ENCODE peak calls at places on chromosomes 5 and 9, in four cellular contexts. P is HepG2, I is pancreas, V is PC-3. J is an unnamed sample. For H3K27me3, the result is how much of the 10 kb centered on the place peaks cover.

GRCh38 chr5:76207122-76207521 is 123.9 kb downstream of the SV2C start:
- DNase-seq in P (no peak), I (no peak), V (no peak), J (no peak)

GRCh38 chr5:103743455-103743854 is 180.9 kb upstream of the NUDT12 start:
- DNase-seq in P (no peak), I (no peak), V (no peak), J (no peak)

GRCh38 chr9:6739218-6739617 is 18.6 kb upstream of the KDM4C start:
- DNase-seq in P (peak), I (no peak), V (peak), J (no peak)

GRCh38 chr5:179414459-179415215 is 69.4 kb upstream of the ADAMTS2 start:
- DNase-seq in P (no peak), I (no peak), V (no peak), J (no peak)

GRCh38 chr5:146751781-146752401 is 126.7 kb downstream of the PPP2R2B start:
- DNase-seq in P (no peak), I (no peak), V (no peak), J (no peak)

GRCh38 chr5:98514106-98514665 is 259.3 kb upstream of the RGMB start:
- DNase-seq in P (no peak), I (no peak), V (peak), J (no peak)

GRCh38 chr9:14372437-14373318 is 58.7 kb upstream of the NFIB start:
- DNase-seq in P (peak), I (no peak), V (peak), J (peak)

GRCh38 chr5:53031695-53032096 is 42.5 kb downstream of the ITGA2 start:
- DNase-seq in P (peak), I (no peak), V (peak), J (no peak)

GRCh38 chr5:172170251-172170701 is 17.7 kb downstream of the STK10 start:
- DNase-seq in P (no peak), I (no peak), V (no peak), J (no peak)

GRCh38 chr9:130258999-130259398 is 6.6 kb upstream of the HMCN2 start:
- DNase-seq in P (peak), I (no peak), V (no peak), J (no peak)

GRCh38 chr5:33981408-33982171 is 2.9 kb downstream of the SLC45A2 start:
- DNase-seq in P (no peak), I (no peak), V (peak), J (no peak)

GRCh38 chr9:105053209-105053652 is 125.3 kb upstream of the ABCA1 start:
- DNase-seq in P (no peak), I (peak), V (peak), J (peak)

GRCh38 chr9:127935765-127936221 is 1.9 kb downstream of the DPM2 start:
- DNase-seq in P (no peak), I (no peak), V (no peak), J (no peak)

GRCh38 chr9:129854588-129855110 is 19.4 kb downstream of the USP20 start:
- DNase-seq in P (no peak), I (no peak), V (no peak), J (no peak)

GRCh38 chr9:13013976-13014375 is 239.2 kb downstream of the LURAP1L start:
- DNase-seq in P (no peak), I (no peak), V (no peak), J (no peak)

GRCh38 chr5:42951169-42951846 is 88.8 kb downstream of the ANXA2R start:
- DNase-seq in P (no peak), I (peak), V (no peak), J (no peak)

DNA sequence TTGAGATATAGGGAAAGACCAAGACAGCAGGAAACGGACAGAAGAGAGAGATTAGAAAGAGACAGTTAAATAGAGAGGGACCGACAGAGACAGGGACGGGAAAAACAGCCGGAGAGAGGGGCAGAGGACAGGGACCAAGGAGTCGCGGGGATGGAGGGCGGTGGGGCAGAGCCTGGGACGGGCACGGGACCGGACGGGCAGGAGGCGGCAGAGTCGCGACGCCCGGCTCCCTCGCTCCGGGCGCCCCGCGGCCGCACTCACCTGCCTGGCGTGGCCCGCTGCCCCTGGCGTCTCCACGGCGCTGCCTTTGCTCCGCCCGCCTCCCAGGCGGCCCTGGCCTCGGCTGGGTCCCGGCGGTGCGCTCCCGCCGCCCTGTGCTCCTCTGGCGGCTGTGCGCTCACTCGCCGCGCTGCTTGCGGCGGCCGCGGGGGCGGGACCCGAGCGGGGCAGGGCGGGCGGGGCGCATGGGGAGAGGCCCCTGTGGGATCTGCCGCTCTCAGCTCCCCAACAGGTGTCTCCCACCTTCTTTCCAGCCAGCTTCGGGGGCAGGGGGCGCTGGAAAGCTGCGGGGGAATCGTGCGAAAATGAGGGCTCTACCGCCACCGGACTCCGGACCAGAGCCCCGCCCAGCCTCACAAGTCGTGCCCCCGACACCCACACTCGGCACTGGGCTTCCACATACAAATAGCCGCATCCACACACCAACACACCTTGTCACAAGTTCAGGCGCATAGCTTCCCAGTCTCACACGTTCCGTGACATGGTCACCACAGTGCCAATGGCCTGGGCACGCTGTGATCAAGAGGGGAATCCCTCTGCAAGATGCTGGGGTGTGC is at the start of gene ARID3C:
- DNase-seq in P (no peak), I (peak), V (peak), J (no peak)
- H3K27me3 ChIP-seq in P (under half), I (under half), V (under half), J (half or more)

DNA sequence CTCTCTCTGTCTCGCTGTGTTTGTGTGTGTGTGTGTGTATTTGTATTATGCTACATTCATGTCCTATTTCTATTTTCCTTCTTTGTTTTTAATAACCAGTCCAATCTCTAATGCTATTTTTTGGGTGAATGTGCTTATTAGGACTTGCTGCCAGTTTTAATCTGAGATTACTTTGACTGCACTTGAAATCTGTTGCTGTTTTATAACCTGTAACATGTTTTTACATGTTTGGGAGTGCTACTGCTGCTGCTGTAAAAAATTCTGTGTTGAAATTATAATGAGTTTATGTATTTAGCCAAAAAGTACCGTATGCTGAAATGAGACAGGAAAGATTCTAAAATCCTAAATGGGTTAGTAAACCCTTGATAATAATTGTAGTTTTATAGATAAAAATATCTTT is 104.7 kb upstream of the SSBP2 start:
- DNase-seq in P (no peak), I (no peak), V (no peak), J (no peak)
- H3K27ac ChIP-seq in P (no peak), I (no peak), V (no peak), J (no peak)

GRCh38 chr5:32578362-32578761 is 7.0 kb upstream of the SUB1 start:
- DNase-seq in P (no peak), I (no peak), V (no peak), J (no peak)

GRCh38 chr5:32583582-32584232 is 1.6 kb upstream of the SUB1 start:
- DNase-seq in P (no peak), I (no peak), V (no peak), J (no peak)

GRCh38 chr5:32578764-32579163 is 6.6 kb upstream of the SUB1 start:
- DNase-seq in P (peak), I (no peak), V (no peak), J (no peak)

GRCh38 chr5:32584651-32585050 is 706 bp upstream of the SUB1 start:
- DNase-seq in P (no peak), I (no peak), V (no peak), J (no peak)

DNA sequence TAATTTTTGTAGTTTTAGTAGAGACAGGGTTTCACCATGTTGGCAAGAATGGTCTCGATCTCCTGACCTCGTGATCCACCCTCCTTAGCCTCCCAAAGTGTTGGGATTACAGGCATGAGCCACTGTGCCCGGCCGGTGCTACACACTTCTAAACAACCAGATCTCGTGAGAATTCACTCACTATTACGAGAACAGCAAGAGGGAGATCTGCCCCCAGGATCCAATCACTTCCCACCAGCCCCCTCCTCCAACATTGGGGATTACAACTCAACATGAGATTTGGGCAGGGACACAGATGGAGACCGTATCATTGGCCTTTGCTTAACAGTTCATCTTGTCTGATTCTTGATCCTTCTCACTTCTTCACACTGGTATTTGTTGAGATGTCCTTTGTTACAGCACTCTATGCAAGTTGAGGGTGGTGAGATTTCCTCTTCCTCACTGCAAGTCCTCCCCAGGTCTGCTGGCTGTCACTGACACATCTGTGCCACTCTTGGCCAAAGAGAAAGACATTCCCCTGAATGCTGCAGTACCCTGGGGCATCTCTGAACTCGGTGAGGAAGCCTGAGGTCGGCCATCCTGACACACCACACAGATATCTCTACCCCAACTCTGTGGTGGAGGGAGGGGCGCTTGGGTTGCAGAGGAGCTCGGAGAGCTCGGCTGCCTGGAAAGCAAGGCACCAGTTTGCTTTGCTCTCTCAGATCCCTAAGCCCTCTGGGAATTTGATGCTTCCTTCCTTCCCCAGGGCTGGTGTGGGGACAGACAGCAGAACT is 4.2 kb upstream of the SUB1 start:
- DNase-seq in P (no peak), I (no peak), V (no peak), J (no peak)
- H3K27me3 ChIP-seq in P (under half), I (under half), V (under half), J (under half)

GRCh38 chr5:175329976-175330375 is 114.0 kb downstream of the DRD1 start:
- DNase-seq in P (no peak), I (no peak), V (no peak), J (no peak)

GRCh38 chr5:175337680-175338079 is 106.3 kb downstream of the DRD1 start:
- DNase-seq in P (no peak), I (no peak), V (no peak), J (no peak)

GRCh38 chr5:175336781-175337180 is 107.2 kb downstream of the DRD1 start:
- DNase-seq in P (no peak), I (no peak), V (no peak), J (no peak)

GRCh38 chr5:175340180-175340579 is 103.8 kb downstream of the DRD1 start:
- DNase-seq in P (no peak), I (no peak), V (no peak), J (no peak)

DNA sequence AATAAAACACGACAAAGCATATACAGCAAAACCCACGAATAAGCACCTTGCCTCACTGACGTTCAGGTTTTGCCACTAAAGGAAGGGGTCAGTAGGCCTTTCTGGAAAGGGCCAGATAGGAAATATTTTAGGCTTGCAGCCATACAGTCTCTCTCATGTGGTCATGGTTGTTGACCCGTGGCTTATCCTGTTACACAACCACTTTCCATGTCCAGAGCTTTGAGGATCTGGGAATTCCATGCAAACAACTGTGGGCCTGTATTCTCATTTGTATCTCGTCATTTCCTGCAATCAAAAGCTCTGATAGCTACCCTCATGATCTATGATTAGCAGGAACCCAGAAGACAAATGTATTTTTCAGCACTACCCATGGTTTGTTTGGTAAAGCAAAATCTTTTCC is 108.3 kb downstream of the DRD1 start:
- DNase-seq in P (peak), I (no peak), V (no peak), J (no peak)
- H3K27ac ChIP-seq in P (no peak), I (no peak), V (no peak), J (no peak)

GRCh38 chr5:135460246-135461033 is 8.3 kb upstream of the TIFAB start:
- DNase-seq in P (no peak), I (no peak), V (no peak), J (peak)
- H3K27me3 ChIP-seq in P (under half), I (under half), V (under half), J (under half)

DNA sequence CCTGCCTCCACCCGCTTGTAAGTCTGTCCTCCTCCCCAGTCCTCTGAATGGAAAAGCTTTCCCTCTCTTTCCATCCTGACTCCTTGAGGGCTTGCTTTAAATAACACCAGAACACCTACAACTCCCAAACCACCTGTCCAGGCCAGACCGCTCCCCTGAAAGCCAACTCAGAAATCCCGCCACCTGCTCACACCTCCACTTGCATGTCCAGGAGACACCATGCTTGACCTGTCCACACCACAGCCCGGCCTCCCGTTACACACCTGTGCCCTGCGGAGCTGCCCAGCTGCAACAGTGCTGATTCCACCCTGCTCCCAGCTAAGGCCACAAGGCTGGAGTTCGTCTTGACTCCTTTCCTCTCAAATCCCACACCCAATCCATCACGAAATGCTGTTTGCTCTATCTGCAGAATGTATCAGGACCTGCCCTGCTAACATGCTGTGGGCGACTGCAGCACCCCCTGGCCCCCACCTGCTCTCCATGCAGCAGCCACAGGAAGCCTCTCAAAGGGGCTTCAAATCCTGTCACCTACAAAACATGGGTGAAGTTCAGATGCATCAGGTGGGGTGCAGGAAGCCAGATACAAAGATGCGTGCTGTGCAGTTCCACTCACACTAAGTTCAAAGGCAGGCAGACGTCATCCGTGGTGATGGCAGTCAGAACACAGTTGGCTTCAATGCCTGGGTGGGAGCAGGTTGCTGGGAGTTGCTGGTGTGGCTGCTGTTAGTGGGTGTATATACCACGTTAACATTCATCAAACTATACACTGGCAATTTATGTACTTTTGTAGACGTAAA is 166.0 kb downstream of the ROR2 start:
- DNase-seq in P (no peak), I (no peak), V (no peak), J (no peak)
- H3K27ac ChIP-seq in P (no peak), I (no peak), V (no peak), J (no peak)

GRCh38 chr9:110923601-110924000 is 114.7 kb downstream of the LPAR1 start:
- DNase-seq in P (no peak), I (no peak), V (no peak), J (no peak)

GRCh38 chr9:110921705-110922104 is 116.6 kb downstream of the LPAR1 start:
- DNase-seq in P (no peak), I (no peak), V (no peak), J (no peak)

GRCh38 chr9:110919055-110919445 is 119.2 kb downstream of the LPAR1 start:
- DNase-seq in P (no peak), I (no peak), V (no peak), J (no peak)

GRCh38 chr9:110919609-110920008 is 118.7 kb downstream of the LPAR1 start:
- DNase-seq in P (no peak), I (no peak), V (peak), J (no peak)

DNA sequence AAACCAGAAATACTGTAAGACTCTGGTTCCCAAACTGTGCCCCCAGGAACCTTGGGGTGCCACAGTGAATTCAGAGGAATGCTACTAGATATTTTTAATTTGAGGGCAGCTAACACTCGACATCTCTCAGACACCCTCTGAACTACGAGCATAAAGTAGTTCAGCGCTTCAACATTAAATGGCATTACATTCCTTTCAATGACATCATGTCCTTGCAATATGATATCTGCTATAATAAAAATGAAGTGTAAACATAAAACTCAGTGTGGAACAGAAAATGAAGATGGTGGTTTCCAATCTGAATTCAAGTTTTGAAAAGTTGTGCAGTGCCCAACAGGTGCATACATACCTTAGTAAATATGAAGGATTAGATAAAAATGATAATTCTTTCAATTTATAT is 116.1 kb downstream of the LPAR1 start:
- DNase-seq in P (no peak), I (no peak), V (peak), J (no peak)
- H3K27me3 ChIP-seq in P (under half), I (under half), V (under half), J (under half)

GRCh38 chr5:173774212-173774850 is 113.8 kb upstream of the CPEB4 start:
- DNase-seq in P (no peak), I (no peak), V (no peak), J (no peak)

GRCh38 chr5:173772407-173773059 is 115.6 kb upstream of the CPEB4 start:
- DNase-seq in P (no peak), I (no peak), V (no peak), J (no peak)

GRCh38 chr5:173770637-173771036 is 117.5 kb upstream of the CPEB4 start:
- DNase-seq in P (no peak), I (no peak), V (no peak), J (no peak)

GRCh38 chr5:173771058-173771742 is 116.9 kb upstream of the CPEB4 start:
- DNase-seq in P (no peak), I (no peak), V (no peak), J (no peak)

GRCh38 chr5:173771743-173772406 is 116.3 kb upstream of the CPEB4 start:
- DNase-seq in P (no peak), I (no peak), V (no peak), J (no peak)
- H3K27ac ChIP-seq in P (no peak), I (no peak), V (no peak), J (no peak)

DNA sequence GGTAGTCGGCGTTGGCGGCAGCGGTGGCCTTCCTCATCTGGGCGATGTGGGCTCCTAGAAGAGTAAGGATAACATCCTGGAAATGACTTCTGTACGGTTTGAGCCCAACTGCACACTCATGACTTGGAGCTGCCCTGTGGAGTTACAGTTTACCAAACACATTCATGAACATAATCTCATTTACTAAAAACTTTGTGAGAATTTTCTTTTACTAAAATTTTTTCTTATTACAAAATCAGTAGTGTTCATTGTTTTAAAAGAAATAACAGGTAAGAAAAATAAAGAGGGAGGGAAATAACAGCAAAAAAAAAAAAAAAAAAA is 5.3 kb downstream of the FOXE1 start:
- DNase-seq in P (no peak), I (no peak), V (no peak), J (no peak)
- H3K27me3 ChIP-seq in P (under half), I (under half), V (under half), J (under half)

J was measured in RWPE2.